ENCODE peak calls at places on chromosome 14, in nine cellular contexts. One of them, this sample, is unnamed.

GRCh38 chr14:99327050-99327449 is 55.1 kb upstream of the BCL11B start:
- DNase-seq in lower lobe of right lung: no peak
- DNase-seq in AG10803: no peak
- DNase-seq in astrocyte: no peak
- DNase-seq in neural crest cell: no peak
- DNase-seq in mucosa of descending colon: no peak
- DNase-seq in left lung: no peak
- DNase-seq in ascending aorta: no peak
- DNase-seq in fibroblast of lung: no peak
- DNase-seq in this sample: no peak

GRCh38 chr14:36879558-36879957 is 217.9 kb downstream of the PAX9 start:
- DNase-seq in lower lobe of right lung: no peak
- DNase-seq in AG10803: no peak
- DNase-seq in astrocyte: no peak
- DNase-seq in neural crest cell: no peak
- DNase-seq in mucosa of descending colon: no peak
- DNase-seq in left lung: no peak
- DNase-seq in ascending aorta: no peak
- DNase-seq in fibroblast of lung: no peak
- DNase-seq in this sample: no peak

GRCh38 chr14:105439710-105440553 is 20.3 kb downstream of the MTA1 start:
- DNase-seq in lower lobe of right lung: peak; percentile 40
- DNase-seq in AG10803: peak; percentile 26
- DNase-seq in astrocyte: no peak
- DNase-seq in neural crest cell: no peak
- DNase-seq in mucosa of descending colon: no peak
- DNase-seq in left lung: no peak
- DNase-seq in ascending aorta: no peak
- DNase-seq in fibroblast of lung: no peak
- DNase-seq in this sample: no peak

GRCh38 chr14:44589180-44589579 is 82.1 kb upstream of the FSCB start:
- DNase-seq in lower lobe of right lung: no peak
- DNase-seq in AG10803: no peak
- DNase-seq in astrocyte: no peak
- DNase-seq in neural crest cell: no peak
- DNase-seq in mucosa of descending colon: no peak
- DNase-seq in left lung: no peak
- DNase-seq in ascending aorta: no peak
- DNase-seq in fibroblast of lung: no peak
- DNase-seq in this sample: no peak

GRCh38 chr14:57378661-57379060 is 11.7 kb upstream of the NAA30 start:
- DNase-seq in lower lobe of right lung: no peak
- DNase-seq in AG10803: no peak
- DNase-seq in astrocyte: no peak
- DNase-seq in neural crest cell: no peak
- DNase-seq in mucosa of descending colon: no peak
- DNase-seq in left lung: no peak
- DNase-seq in ascending aorta: no peak
- DNase-seq in fibroblast of lung: peak; percentile 35
- DNase-seq in this sample: no peak

GRCh38 chr14:63773504-63773903 is 45.6 kb upstream of the SGPP1 start:
- DNase-seq in lower lobe of right lung: no peak
- DNase-seq in AG10803: no peak
- DNase-seq in astrocyte: no peak
- DNase-seq in neural crest cell: no peak
- DNase-seq in mucosa of descending colon: no peak
- DNase-seq in left lung: no peak
- DNase-seq in ascending aorta: no peak
- DNase-seq in fibroblast of lung: no peak
- DNase-seq in this sample: no peak

GRCh38 chr14:29955087-29955486 is 27.4 kb upstream of the PRKD1 start:
- DNase-seq in lower lobe of right lung: no peak
- DNase-seq in AG10803: peak; percentile 12
- DNase-seq in astrocyte: no peak
- DNase-seq in neural crest cell: no peak
- DNase-seq in mucosa of descending colon: no peak
- DNase-seq in left lung: no peak
- DNase-seq in ascending aorta: no peak
- DNase-seq in fibroblast of lung: peak; percentile 21
- DNase-seq in this sample: no peak

GRCh38 chr14:92491782-92492181 is 21.8 kb upstream of the RIN3 start:
- DNase-seq in lower lobe of right lung: no peak
- DNase-seq in AG10803: no peak
- DNase-seq in astrocyte: no peak
- DNase-seq in neural crest cell: no peak
- DNase-seq in mucosa of descending colon: no peak
- DNase-seq in left lung: no peak
- DNase-seq in ascending aorta: no peak
- DNase-seq in fibroblast of lung: no peak
- DNase-seq in this sample: no peak

GRCh38 chr14:51095854-51096823 is 1.2 kb upstream of the TRIM9 start:
- DNase-seq in lower lobe of right lung: no peak
- DNase-seq in AG10803: peak; percentile 28
- DNase-seq in astrocyte: peak; percentile 46
- DNase-seq in neural crest cell: no peak
- DNase-seq in mucosa of descending colon: peak; percentile 43
- DNase-seq in left lung: no peak
- DNase-seq in ascending aorta: no peak
- DNase-seq in fibroblast of lung: peak; percentile 58
- DNase-seq in this sample: no peak

GRCh38 chr14:100679707-100680438 is 46.8 kb upstream of the DLK1 start:
- DNase-seq in lower lobe of right lung: no peak
- DNase-seq in AG10803: peak; percentile 85
- DNase-seq in astrocyte: peak; percentile 86
- DNase-seq in neural crest cell: no peak
- DNase-seq in mucosa of descending colon: no peak
- DNase-seq in left lung: peak; percentile 60
- DNase-seq in ascending aorta: no peak
- DNase-seq in fibroblast of lung: peak; percentile 83
- DNase-seq in this sample: no peak

GRCh38 chr14:31592122-31592521 is 30.9 kb downstream of the NUBPL start:
- DNase-seq in lower lobe of right lung: no peak
- DNase-seq in AG10803: no peak
- DNase-seq in astrocyte: no peak
- DNase-seq in neural crest cell: no peak
- DNase-seq in mucosa of descending colon: no peak
- DNase-seq in left lung: no peak
- DNase-seq in ascending aorta: no peak
- DNase-seq in fibroblast of lung: no peak
- DNase-seq in this sample: no peak

GRCh38 chr14:49479432-49479831 is 106.7 kb downstream of the RPS29 start:
- DNase-seq in lower lobe of right lung: no peak
- DNase-seq in AG10803: peak; percentile 1
- DNase-seq in astrocyte: no peak
- DNase-seq in neural crest cell: no peak
- DNase-seq in mucosa of descending colon: no peak
- DNase-seq in left lung: no peak
- DNase-seq in ascending aorta: no peak
- DNase-seq in fibroblast of lung: peak; percentile 9
- DNase-seq in this sample: no peak

GRCh38 chr14:99024926-99025325 is 247.1 kb downstream of the BCL11B start:
- DNase-seq in lower lobe of right lung: no peak
- DNase-seq in AG10803: no peak
- DNase-seq in astrocyte: no peak
- DNase-seq in neural crest cell: no peak
- DNase-seq in mucosa of descending colon: no peak
- DNase-seq in left lung: no peak
- DNase-seq in ascending aorta: no peak
- DNase-seq in fibroblast of lung: no peak
- DNase-seq in this sample: no peak

GRCh38 chr14:84806627-84807026 is 723.3 kb upstream of the FLRT2 start:
- DNase-seq in lower lobe of right lung: no peak
- DNase-seq in AG10803: peak; percentile 3
- DNase-seq in astrocyte: peak; percentile 69
- DNase-seq in neural crest cell: no peak
- DNase-seq in mucosa of descending colon: no peak
- DNase-seq in left lung: no peak
- DNase-seq in ascending aorta: no peak
- DNase-seq in fibroblast of lung: no peak
- DNase-seq in this sample: no peak

GRCh38 chr14:74941676-74942097 is 13.7 kb downstream of the PGF start:
- DNase-seq in lower lobe of right lung: peak; percentile 84
- DNase-seq in AG10803: peak; percentile 45
- DNase-seq in astrocyte: peak; percentile 29
- DNase-seq in neural crest cell: no peak
- DNase-seq in mucosa of descending colon: peak; percentile 59
- DNase-seq in left lung: peak; percentile 76
- DNase-seq in ascending aorta: peak; percentile 70
- DNase-seq in fibroblast of lung: peak; percentile 40
- DNase-seq in this sample: peak; percentile 47

GRCh38 chr14:38127356-38127755 is 80.3 kb upstream of the SSTR1 start:
- DNase-seq in lower lobe of right lung: no peak
- DNase-seq in AG10803: no peak
- DNase-seq in astrocyte: no peak
- DNase-seq in neural crest cell: no peak
- DNase-seq in mucosa of descending colon: no peak
- DNase-seq in left lung: no peak
- DNase-seq in ascending aorta: no peak
- DNase-seq in fibroblast of lung: no peak
- DNase-seq in this sample: no peak

GRCh38 chr14:54127526-54127925 is 170.9 kb upstream of the BMP4 start:
- DNase-seq in lower lobe of right lung: no peak
- DNase-seq in AG10803: no peak
- DNase-seq in astrocyte: peak; percentile 52
- DNase-seq in neural crest cell: no peak
- DNase-seq in mucosa of descending colon: no peak
- DNase-seq in left lung: no peak
- DNase-seq in ascending aorta: no peak
- DNase-seq in fibroblast of lung: peak; percentile 33
- DNase-seq in this sample: no peak

GRCh38 chr14:54132485-54132884 is 175.9 kb upstream of the BMP4 start:
- DNase-seq in lower lobe of right lung: no peak
- DNase-seq in AG10803: no peak
- DNase-seq in astrocyte: no peak
- DNase-seq in neural crest cell: no peak
- DNase-seq in mucosa of descending colon: no peak
- DNase-seq in left lung: no peak
- DNase-seq in ascending aorta: no peak
- DNase-seq in fibroblast of lung: no peak
- DNase-seq in this sample: no peak

GRCh38 chr14:54126947-54127346 is 170.3 kb upstream of the BMP4 start:
- DNase-seq in lower lobe of right lung: no peak
- DNase-seq in AG10803: no peak
- DNase-seq in astrocyte: no peak
- DNase-seq in neural crest cell: no peak
- DNase-seq in mucosa of descending colon: no peak
- DNase-seq in left lung: no peak
- DNase-seq in ascending aorta: no peak
- DNase-seq in fibroblast of lung: no peak
- DNase-seq in this sample: no peak

GRCh38 chr14:54133896-54134295 is 177.3 kb upstream of the BMP4 start:
- DNase-seq in lower lobe of right lung: no peak
- DNase-seq in AG10803: peak; percentile 8
- DNase-seq in astrocyte: peak; percentile 30
- DNase-seq in neural crest cell: no peak
- DNase-seq in mucosa of descending colon: no peak
- DNase-seq in left lung: no peak
- DNase-seq in ascending aorta: no peak
- DNase-seq in fibroblast of lung: peak; percentile 38
- DNase-seq in this sample: no peak

GRCh38 chr14:54129850-54130640 is 173.4 kb upstream of the BMP4 start:
- DNase-seq in lower lobe of right lung: no peak
- DNase-seq in AG10803: no peak
- DNase-seq in astrocyte: peak; percentile 26
- DNase-seq in neural crest cell: no peak
- DNase-seq in mucosa of descending colon: no peak
- DNase-seq in left lung: no peak
- DNase-seq in ascending aorta: no peak
- DNase-seq in fibroblast of lung: peak; percentile 8
- DNase-seq in this sample: no peak
- TF ChIP-seq CTCF in lower lobe of right lung: no peak
- TF ChIP-seq CTCF in AG10803: no peak
- TF ChIP-seq CTCF in astrocyte: no peak
- TF ChIP-seq CTCF in neural crest cell: no peak
- TF ChIP-seq CTCF in mucosa of descending colon: no peak
- TF ChIP-seq CTCF in left lung: no peak
- TF ChIP-seq CTCF in ascending aorta: no peak
- TF ChIP-seq CTCF in fibroblast of lung: no peak
- TF ChIP-seq CTCF in this sample: no peak

GRCh38 chr14:94408546-94409095 is 20.2 kb upstream of the SERPINA1 start:
- DNase-seq in lower lobe of right lung: no peak
- DNase-seq in AG10803: peak; percentile 53
- DNase-seq in astrocyte: no peak
- DNase-seq in neural crest cell: no peak
- DNase-seq in mucosa of descending colon: no peak
- DNase-seq in left lung: no peak
- DNase-seq in ascending aorta: no peak
- DNase-seq in fibroblast of lung: no peak
- DNase-seq in this sample: no peak

GRCh38 chr14:94407906-94408305 is 19.5 kb upstream of the SERPINA1 start:
- DNase-seq in lower lobe of right lung: no peak
- DNase-seq in AG10803: peak; percentile 44
- DNase-seq in astrocyte: peak; percentile 54
- DNase-seq in neural crest cell: no peak
- DNase-seq in mucosa of descending colon: no peak
- DNase-seq in left lung: no peak
- DNase-seq in ascending aorta: no peak
- DNase-seq in fibroblast of lung: no peak
- DNase-seq in this sample: no peak

GRCh38 chr14:94411638-94412037 is 23.2 kb upstream of the SERPINA1 start:
- DNase-seq in lower lobe of right lung: no peak
- DNase-seq in AG10803: peak; percentile 20
- DNase-seq in astrocyte: no peak
- DNase-seq in neural crest cell: no peak
- DNase-seq in mucosa of descending colon: peak; percentile 38
- DNase-seq in left lung: no peak
- DNase-seq in ascending aorta: no peak
- DNase-seq in fibroblast of lung: no peak
- DNase-seq in this sample: no peak

GRCh38 chr14:94412671-94413638 is 24.6 kb upstream of the SERPINA1 start:
- DNase-seq in lower lobe of right lung: no peak
- DNase-seq in AG10803: no peak
- DNase-seq in astrocyte: no peak
- DNase-seq in neural crest cell: no peak
- DNase-seq in mucosa of descending colon: no peak
- DNase-seq in left lung: no peak
- DNase-seq in ascending aorta: no peak
- DNase-seq in fibroblast of lung: no peak
- DNase-seq in this sample: no peak
- TF ChIP-seq CTCF in lower lobe of right lung: peak; percentile 33
- TF ChIP-seq CTCF in AG10803: peak; percentile 36
- TF ChIP-seq CTCF in astrocyte: peak; percentile 3
- TF ChIP-seq CTCF in neural crest cell: no peak
- TF ChIP-seq CTCF in mucosa of descending colon: no peak
- TF ChIP-seq CTCF in left lung: no peak
- TF ChIP-seq CTCF in ascending aorta: no peak
- TF ChIP-seq CTCF in fibroblast of lung: peak; percentile 21
- TF ChIP-seq CTCF in this sample: no peak

GRCh38 chr14:21311614-21312013 is 31.7 kb downstream of the RPGRIP1 start:
- DNase-seq in lower lobe of right lung: no peak
- DNase-seq in AG10803: no peak
- DNase-seq in astrocyte: no peak
- DNase-seq in neural crest cell: no peak
- DNase-seq in mucosa of descending colon: no peak
- DNase-seq in left lung: no peak
- DNase-seq in ascending aorta: no peak
- DNase-seq in fibroblast of lung: no peak
- DNase-seq in this sample: no peak
- TF ChIP-seq CTCF in lower lobe of right lung: no peak
- TF ChIP-seq CTCF in AG10803: no peak
- TF ChIP-seq CTCF in astrocyte: no peak
- TF ChIP-seq CTCF in neural crest cell: no peak
- TF ChIP-seq CTCF in mucosa of descending colon: no peak
- TF ChIP-seq CTCF in left lung: no peak
- TF ChIP-seq CTCF in ascending aorta: no peak
- TF ChIP-seq CTCF in fibroblast of lung: no peak
- TF ChIP-seq CTCF in this sample: no peak

GRCh38 chr14:102304611-102305506 is at the start of gene MOK:
- DNase-seq in lower lobe of right lung: peak; percentile 95
- DNase-seq in AG10803: peak; percentile 96
- DNase-seq in astrocyte: peak; percentile 83
- DNase-seq in neural crest cell: peak; percentile 99
- DNase-seq in mucosa of descending colon: peak; percentile 99
- DNase-seq in left lung: peak; percentile 96
- DNase-seq in ascending aorta: peak; percentile 83
- DNase-seq in fibroblast of lung: peak; percentile 94
- DNase-seq in this sample: peak; percentile 93
- TF ChIP-seq CTCF in lower lobe of right lung: no peak
- TF ChIP-seq CTCF in AG10803: no peak
- TF ChIP-seq CTCF in astrocyte: no peak
- TF ChIP-seq CTCF in neural crest cell: no peak
- TF ChIP-seq CTCF in mucosa of descending colon: no peak
- TF ChIP-seq CTCF in left lung: no peak
- TF ChIP-seq CTCF in ascending aorta: no peak
- TF ChIP-seq CTCF in fibroblast of lung: no peak
- TF ChIP-seq CTCF in this sample: no peak

This sample was measured in CD4-positive, alpha-beta T cell.